ENCODE peak calls at places on chromosomes 7 and 10, in eight cellular contexts. W is stimulated activated CD8-positive, alpha-beta memory T cell treated with anti-CD3 and anti-CD28 coated beads, Interleukin-7, amount 100 ng/mL, for 1 hour; Z is T1000; H is nephron progenitor cell; C is G401; B is stimulated activated CD4-positive, alpha-beta T cell treated with anti-CD3 and anti-CD28 coated beads, Interleukin-15, amount 100 ng/mL, for 1 hour; U is KG1; K is iris pigment epithelial cell. E is an unnamed sample.
A peak's percentile ranks its signal among the peaks of the same experiment; 100 is the strongest.

GRCh38 chr10:22673785-22674184 is 40.6 kb downstream of the PIP4K2A start:
- DNase-seq in B (no peak), W (no peak), U (no peak), K (no peak), H (no peak), Z (no peak), C (no peak), E (no peak)

GRCh38 chr7:98329100-98329871 is 47.8 kb downstream of the BRI3 start:
- DNase-seq in K (peak; percentile 50), Z (no peak), U (no peak), B (no peak), C (no peak), H (no peak), W (no peak), E (peak; percentile 63)

GRCh38 chr10:96622330-96622729 is 35.5 kb upstream of the TM9SF3 start:
- DNase-seq in H (no peak), C (no peak), K (no peak), Z (no peak), U (no peak), W (no peak), B (no peak), E (no peak)

GRCh38 chr7:112654322-112655216 is 135.6 kb downstream of the TMEM168 start:
- DNase-seq in C (no peak), K (peak; percentile 53), H (no peak), B (no peak), U (no peak), Z (no peak), W (no peak), E (peak; percentile 72)

GRCh38 chr10:15097011-15097812 is at the start of gene RPP38:
- DNase-seq in C (peak; percentile 96), W (peak; percentile 97), B (peak; percentile 97), K (peak; percentile 94), Z (peak; percentile 100), H (peak; percentile 98), U (peak; percentile 92), E (peak; percentile 97)

GRCh38 chr7:115096262-115096661 is 174.4 kb downstream of the MDFIC start:
- DNase-seq in W (no peak), B (no peak), Z (no peak), K (no peak), C (peak; percentile 6), U (no peak), H (no peak), E (peak; percentile 68)

GRCh38 chr7:3892167-3892566 is 591.1 kb downstream of the SDK1 start:
- DNase-seq in H (no peak), C (peak; percentile 50), K (no peak), B (no peak), Z (no peak), U (no peak), W (no peak), E (no peak)

GRCh38 chr10:11511325-11511724 is 100.1 kb downstream of the USP6NL start:
- DNase-seq in B (no peak), H (no peak), K (no peak), U (no peak), C (peak; percentile 29), W (no peak), Z (no peak), E (no peak)

GRCh38 chr7:108012499-108013430 is 9.8 kb upstream of the LAMB1 start:
- DNase-seq in C (no peak), B (no peak), W (no peak), Z (no peak), K (peak; percentile 74), H (no peak), U (no peak), E (peak; percentile 72)

GRCh38 chr7:25216837-25217236 is 11.4 kb downstream of the NPVF start:
- DNase-seq in B (no peak), H (no peak), C (peak; percentile 84), U (peak; percentile 25), K (peak; percentile 42), W (no peak), Z (no peak), E (peak; percentile 72)

GRCh38 chr10:119542990-119543813 is 683 bp upstream of the RGS10 start:
- DNase-seq in W (peak; percentile 32), U (peak; percentile 88), K (peak; percentile 45), B (peak; percentile 53), H (peak; percentile 71), Z (peak; percentile 70), C (no peak), E (peak; percentile 55)

GRCh38 chr7:18760046-18760445 is 264.5 kb downstream of the HDAC9 start:
- DNase-seq in U (no peak), K (no peak), C (no peak), W (no peak), Z (no peak), H (no peak), B (no peak), E (no peak)

GRCh38 chr10:110348351-110348750 is 43.6 kb upstream of the SMNDC1 start:
- DNase-seq in K (no peak), B (no peak), U (no peak), C (no peak), H (no peak), Z (no peak), W (no peak), E (no peak)

GRCh38 chr10:123148414-123149161 is 652 bp downstream of the HMX2 start:
- DNase-seq in C (no peak), B (no peak), U (no peak), Z (no peak), W (no peak), H (peak; percentile 39), K (no peak), E (no peak)

GRCh38 chr7:73970801-73971229 is 57.2 kb upstream of the ELN start:
- DNase-seq in H (no peak), C (no peak), B (no peak), K (no peak), Z (no peak), U (no peak), W (no peak), E (no peak)

GRCh38 chr10:101014966-101015581 is 15.5 kb downstream of the LZTS2 start:
- DNase-seq in C (no peak), K (peak; percentile 93), H (no peak), W (no peak), B (no peak), Z (peak; percentile 21), U (no peak), E (peak; percentile 87)

GRCh38 chr10:4229106-4229505 is 444.1 kb upstream of the KLF6 start:
- DNase-seq in Z (no peak), K (no peak), B (no peak), W (no peak), H (no peak), U (no peak), C (no peak), E (no peak)

GRCh38 chr10:14466256-14466655 is 135.5 kb upstream of the FRMD4A start:
- DNase-seq in C (no peak), U (no peak), W (no peak), B (no peak), H (no peak), Z (no peak), K (no peak), E (peak; percentile 35)

GRCh38 chr10:13684252-13684791 is 97.6 kb downstream of the PRPF18 start:
- DNase-seq in K (peak; percentile 82), Z (no peak), C (no peak), W (no peak), U (no peak), B (no peak), H (no peak), E (peak; percentile 90)

GRCh38 chr7:157596026-157596425 is 259.2 kb downstream of the DNAJB6 start:
- DNase-seq in C (no peak), B (no peak), Z (no peak), U (no peak), W (no peak), K (no peak), H (no peak), E (no peak)

GRCh38 chr7:48671656-48672055 is 252.7 kb upstream of the CDC14C start:
- DNase-seq in C (no peak), W (no peak), H (no peak), B (no peak), U (no peak), K (no peak), Z (no peak), E (no peak)

GRCh38 chr10:80596391-80597257 is 58.9 kb downstream of the SH2D4B start:
- DNase-seq in C (no peak), W (no peak), K (peak; percentile 58), Z (no peak), B (no peak), H (peak; percentile 42), U (peak; percentile 42), E (peak; percentile 65)

GRCh38 chr10:92990615-92991014 is 70.0 kb upstream of the CYP26C1 start:
- DNase-seq in K (peak; percentile 85), W (no peak), B (no peak), H (no peak), Z (no peak), U (no peak), C (no peak), E (no peak)

GRCh38 chr7:96417784-96418183 is 95.9 kb upstream of the SLC25A13 start:
- DNase-seq in B (no peak), C (no peak), W (no peak), K (no peak), U (no peak), H (no peak), Z (no peak), E (no peak)

GRCh38 chr7:19915596-19915995 is 142.2 kb upstream of the TMEM196 start:
- DNase-seq in B (no peak), W (no peak), K (no peak), C (no peak), Z (no peak), H (no peak), U (no peak), E (no peak)

GRCh38 chr10:95485030-95485429 is 76.1 kb downstream of the SORBS1 start:
- DNase-seq in K (no peak), W (no peak), U (no peak), H (no peak), B (no peak), C (no peak), Z (no peak), E (no peak)

GRCh38 chr10:5665380-5666323 is 743 bp downstream of the ASB13 start:
- DNase-seq in Z (no peak), U (peak; percentile 61), K (peak; percentile 11), B (no peak), H (no peak), W (no peak), C (peak; percentile 52), E (no peak)

GRCh38 chr7:95545007-95545615 is 51.2 kb downstream of the PDK4 start:
- DNase-seq in W (no peak), H (peak; percentile 18), Z (no peak), B (no peak), K (peak; percentile 82), U (no peak), C (peak; percentile 13), E (peak; percentile 85)

GRCh38 chr7:72362246-72362645 is 49.9 kb downstream of the CALN1 start:
- DNase-seq in C (no peak), K (no peak), U (no peak), H (no peak), W (no peak), B (no peak), Z (no peak), E (no peak)

GRCh38 chr10:28180654-28181053 is 122.2 kb downstream of the MPP7 start:
- DNase-seq in H (no peak), Z (no peak), U (no peak), B (no peak), K (no peak), C (no peak), W (no peak), E (no peak)

GRCh38 chr7:158473946-158474345 is 113.7 kb downstream of the PTPRN2 start:
- DNase-seq in W (no peak), C (no peak), H (no peak), Z (no peak), K (no peak), U (no peak), B (no peak), E (no peak)

GRCh38 chr7:19060870-19061269 is 56.6 kb downstream of the TWIST1 start:
- DNase-seq in B (no peak), Z (no peak), K (peak; percentile 44), U (no peak), C (no peak), H (no peak), W (no peak), E (peak; percentile 43)

GRCh38 chr7:77537595-77538185 is 595 bp downstream of the PTPN12 start:
- DNase-seq in W (no peak), U (no peak), Z (no peak), H (peak; percentile 64), B (peak; percentile 29), C (peak; percentile 39), K (no peak), E (no peak)

GRCh38 chr10:44975487-44976331 is 2.9 kb downstream of the DEPP1 start:
- DNase-seq in W (no peak), K (peak; percentile 92), C (peak; percentile 42), B (no peak), U (no peak), Z (no peak), H (no peak), E (peak; percentile 82)